ENCODE peak calls at places on chromosomes 7 and 10, in five cellular contexts. H, Q, C, U and D are unnamed samples.

GRCh38 chr7:1674161-1675035 is 4.3 kb downstream of the ELFN1 start:
- DNase-seq in Q (no peak), C (no peak), H (no peak), U (peak; percentile 31), D (no peak)

GRCh38 chr7:2525931-2526630 is 6.5 kb downstream of the LFNG start:
- DNase-seq in Q (no peak), U (no peak), C (peak; percentile 46), H (no peak), D (no peak)

GRCh38 chr10:58651040-58651439 is 138.4 kb downstream of the BICC1 start:
- DNase-seq in H (no peak), U (peak; percentile 74), C (no peak), Q (no peak), D (no peak)

GRCh38 chr10:89516149-89516832 is 19.1 kb downstream of the SLC16A12 start:
- DNase-seq in Q (no peak), U (peak; percentile 83), H (peak; percentile 67), C (peak; percentile 32), D (no peak)

GRCh38 chr7:131538791-131539179 is 17.6 kb downstream of the PODXL start:
- DNase-seq in U (no peak), H (no peak), C (no peak), Q (peak; percentile 31), D (no peak)

GRCh38 chr7:141872931-141873330 is 31.6 kb upstream of the PRSS37 start:
- DNase-seq in H (no peak), U (no peak), Q (no peak), C (no peak), D (no peak)

GRCh38 chr7:125136341-125136740 is 206.7 kb upstream of the POT1 start:
- DNase-seq in Q (no peak), H (no peak), C (no peak), U (no peak), D (no peak)

GRCh38 chr10:18205098-18205834 is 65.0 kb downstream of the CACNB2 start:
- DNase-seq in C (no peak), U (no peak), H (no peak), Q (no peak), D (no peak)

GRCh38 chr10:104690081-104690480 is 49.0 kb downstream of the SORCS3 start:
- DNase-seq in Q (no peak), H (no peak), U (no peak), C (no peak), D (no peak)

GRCh38 chr7:16431646-16432424 is 10.5 kb upstream of the CRPPA start:
- DNase-seq in U (no peak), Q (peak; percentile 18), C (peak; percentile 50), H (peak; percentile 55), D (no peak)

GRCh38 chr10:12707461-12708185 is 293.9 kb downstream of the CCDC3 start:
- DNase-seq in C (peak; percentile 49), U (peak; percentile 64), Q (peak; percentile 99), H (peak; percentile 62), D (peak; percentile 78)

GRCh38 chr7:68107256-68107655 is 1110.6 kb downstream of the TYW1 start:
- DNase-seq in H (peak; percentile 14), C (no peak), U (no peak), Q (no peak), D (no peak)

GRCh38 chr10:31419394-31420063 is 100.5 kb downstream of the ZEB1 start:
- DNase-seq in C (no peak), H (no peak), Q (no peak), U (no peak), D (no peak)

DNA sequence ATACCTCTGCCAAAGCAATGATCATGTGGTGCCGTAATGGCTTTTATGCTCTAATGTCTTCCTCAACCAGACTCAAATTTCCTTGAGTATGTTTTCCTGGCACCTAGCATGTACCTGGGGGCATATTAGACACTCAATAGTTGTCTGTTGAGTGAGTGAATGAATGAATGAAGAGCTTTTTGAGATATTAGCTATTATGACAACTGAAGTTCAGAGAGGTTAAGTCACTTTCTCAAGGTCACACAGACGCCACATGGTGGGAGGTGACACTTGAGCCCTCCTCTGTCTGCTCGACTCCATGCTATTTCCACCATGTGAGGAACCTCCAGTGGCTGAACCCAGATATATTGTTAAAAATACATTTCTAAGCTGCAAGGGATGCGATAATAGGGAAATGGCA is 132.1 kb downstream of the PRPF18 start:
- DNase-seq in H (no peak), U (no peak), C (no peak), Q (no peak), D (no peak)
- H3K4me3 ChIP-seq in H (no peak overlapping the region), U (no peak overlapping the region), C (no peak overlapping the region), Q (no peak overlapping the region), D (no peak overlapping the region)

GRCh38 chr10:133530506-133530905 is 3.3 kb downstream of the CYP2E1 start:
- DNase-seq in H (no peak), C (no peak), Q (no peak), U (no peak), D (no peak)

GRCh38 chr10:133528845-133529575 is 1.8 kb downstream of the CYP2E1 start:
- DNase-seq in C (no peak), Q (no peak), H (no peak), U (no peak), D (no peak)

GRCh38 chr10:133527779-133528271 is 662 bp downstream of the CYP2E1 start:
- DNase-seq in Q (no peak), H (no peak), C (no peak), U (no peak), D (no peak)

GRCh38 chr10:133528296-133528844 is 1.2 kb downstream of the CYP2E1 start:
- DNase-seq in H (no peak), Q (no peak), U (no peak), C (no peak), D (no peak)

GRCh38 chr10:133529576-133529946 is 2.4 kb downstream of the CYP2E1 start:
- DNase-seq in H (no peak), Q (no peak), U (no peak), C (no peak), D (no peak)
- H3K27ac ChIP-seq in H (no peak overlapping the region), Q (no peak overlapping the region), U (no peak overlapping the region), C (no peak overlapping the region), D (no peak overlapping the region)

DNA sequence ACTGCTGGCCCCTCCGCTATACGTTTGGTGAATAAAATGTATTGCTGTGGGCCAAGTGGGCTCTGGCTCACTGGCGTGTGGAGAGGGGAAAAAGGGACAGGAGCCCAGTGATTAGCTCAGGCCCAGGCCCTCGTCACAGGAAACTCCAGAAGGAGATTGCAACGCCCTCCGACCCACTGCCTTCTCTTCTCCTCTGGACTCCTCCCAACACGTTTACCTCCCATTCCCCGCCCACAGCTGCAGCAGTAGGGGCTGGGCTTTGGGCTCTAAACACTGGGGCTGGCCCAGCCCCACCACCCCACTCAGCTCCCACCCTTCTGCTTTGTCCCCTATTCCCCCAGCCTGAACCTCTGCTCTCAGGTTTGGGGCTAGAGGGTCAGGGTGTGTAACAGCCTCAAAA is 173.9 kb downstream of the NEURL1 start:
- DNase-seq in U (no peak), Q (no peak), C (no peak), H (no peak), D (no peak)
- H3K4me3 ChIP-seq in U (no peak overlapping the region), Q (no peak overlapping the region), C (no peak overlapping the region), H (no peak overlapping the region), D (no peak overlapping the region)

GRCh38 chr7:144102041-144102440 is 7.3 kb upstream of the OR2A2 start:
- DNase-seq in U (no peak), C (no peak), Q (no peak), H (peak; percentile 70), D (no peak)

GRCh38 chr7:144098776-144099175 is 10.6 kb upstream of the OR2A2 start:
- DNase-seq in H (no peak), U (no peak), C (no peak), Q (no peak), D (no peak)

DNA sequence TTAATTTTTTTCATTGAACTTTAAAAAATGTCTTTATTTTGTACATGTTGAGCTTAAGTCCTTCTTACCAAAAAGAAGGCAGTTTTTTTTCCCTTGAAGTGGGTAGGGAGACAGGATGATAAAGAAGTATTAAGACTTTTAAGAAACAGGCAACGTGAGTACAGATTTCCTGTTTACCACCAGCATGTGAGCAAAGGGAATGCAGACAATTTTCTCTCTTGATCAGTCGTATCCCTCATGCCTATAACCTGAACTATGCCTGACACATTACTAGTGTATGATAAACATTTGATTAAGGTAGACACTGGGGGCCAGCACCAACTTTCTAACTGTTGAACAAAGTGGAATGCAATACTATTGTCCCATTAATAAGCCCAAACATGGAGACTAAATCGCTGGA is 8.8 kb upstream of the OR2A2 start:
- DNase-seq in U (no peak), H (no peak), Q (no peak), C (no peak), D (no peak)
- H3K27ac ChIP-seq in U (no peak overlapping the region), H (no peak overlapping the region), Q (no peak overlapping the region), C (no peak overlapping the region), D (no peak overlapping the region)

GRCh38 chr7:99380823-99381663 is 6.5 kb downstream of the ARPC1B start:
- DNase-seq in H (no peak), C (peak; percentile 42), Q (no peak), U (peak; percentile 78), D (no peak)
- H3K4me3 ChIP-seq in H (no peak overlapping the region), C (peak overlapping the region; percentile 3), Q (no peak overlapping the region), U (peak overlapping the region; percentile 25), D (peak overlapping the region; percentile 42)

GRCh38 chr7:12133865-12134264 is 77.2 kb upstream of the TMEM106B start:
- DNase-seq in C (peak; percentile 82), Q (no peak), H (no peak), U (no peak), D (no peak)

GRCh38 chr7:12136545-12136944 is 74.5 kb upstream of the TMEM106B start:
- DNase-seq in Q (no peak), C (no peak), H (no peak), U (no peak), D (no peak)

GRCh38 chr7:12131122-12131521 is 80.0 kb upstream of the TMEM106B start:
- DNase-seq in Q (no peak), H (no peak), U (no peak), C (no peak), D (no peak)

GRCh38 chr7:12127490-12127889 is 83.6 kb upstream of the TMEM106B start:
- DNase-seq in Q (no peak), C (no peak), H (no peak), U (no peak), D (no peak)

GRCh38 chr7:12130664-12131063 is 80.4 kb upstream of the TMEM106B start:
- DNase-seq in Q (no peak), C (no peak), U (no peak), H (no peak), D (no peak)
- H3K27ac ChIP-seq in Q (no peak overlapping the region), C (peak overlapping the region; percentile 49), U (no peak overlapping the region), H (no peak overlapping the region), D (no peak overlapping the region)

DNA sequence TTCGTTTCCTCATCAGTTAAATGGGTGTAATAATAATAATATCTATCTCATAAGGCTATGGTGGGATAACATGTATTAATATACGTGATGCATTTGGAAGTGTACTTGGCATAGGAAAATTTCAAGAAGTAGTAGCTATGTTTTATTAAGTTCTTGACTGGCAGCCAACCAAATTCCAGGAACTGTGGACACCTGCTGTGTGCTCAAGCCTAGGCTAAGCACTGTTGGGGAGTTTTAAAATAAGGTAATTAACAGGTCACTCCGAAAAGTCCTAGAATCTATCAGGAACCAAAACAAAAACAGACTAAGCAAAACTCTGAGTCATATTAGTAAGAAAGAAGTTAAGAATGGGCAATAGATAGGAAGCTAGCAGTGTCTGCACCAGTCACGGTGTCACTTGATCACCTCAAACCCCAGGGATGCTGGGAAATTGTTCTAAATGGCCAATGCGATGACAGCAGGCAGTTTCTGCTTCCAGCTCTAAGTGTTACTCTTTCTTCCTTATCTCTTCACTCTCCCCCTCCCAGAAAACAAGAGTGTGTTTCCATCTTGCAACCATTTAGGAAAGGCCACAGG is 92.0 kb upstream of the GDF10 start:
- DNase-seq in U (no peak), H (peak; percentile 64), Q (no peak), C (no peak), D (no peak)
- H3K4me3 ChIP-seq in U (no peak overlapping the region), H (no peak overlapping the region), Q (no peak overlapping the region), C (no peak overlapping the region), D (no peak overlapping the region)